ENCODE peak calls at places on chromosome 1, in five cellular contexts. W is NT2/D1, E is HEK293T, H is H1, P is GM12878. J is an unnamed sample.

GRCh38 chr1:85417876-85418275 is 47.1 kb downstream of the DDAH1 start:
- DNase-seq in P (no peak), H (no peak), E (no peak), W (no peak), J (no peak)

GRCh38 chr1:171742577-171742922 is 685 bp upstream of the VAMP4 start:
- DNase-seq in P (no peak), H (peak), W (peak), E (peak), J (no peak)

GRCh38 chr1:30756545-30757195 is 904 bp downstream of the LAPTM5 start:
- DNase-seq in E (no peak), P (no peak), W (no peak), H (no peak), J (no peak)

GRCh38 chr1:30816211-30817082 is 58.9 kb upstream of the LAPTM5 start:
- DNase-seq in H (peak), W (peak), E (peak), P (no peak), J (no peak)

GRCh38 chr1:165884009-165884689 is 56.7 kb downstream of the UCK2 start:
- DNase-seq in H (no peak), P (no peak), E (no peak), W (no peak), J (no peak)

GRCh38 chr1:115092214-115092613 is 2.9 kb upstream of the TSPAN2 start:
- DNase-seq in W (no peak), P (no peak), E (no peak), H (no peak), J (no peak)

GRCh38 chr1:19384113-19384512 is 72.0 kb downstream of the SLC66A1 start:
- DNase-seq in E (peak), P (no peak), W (no peak), H (no peak), J (no peak)

GRCh38 chr1:33472349-33472980 is at the start of gene ZSCAN20:
- DNase-seq in H (peak), W (peak), E (peak), P (peak), J (peak)

GRCh38 chr1:53366901-53367502 is 39.1 kb upstream of the LRP8 start:
- DNase-seq in E (no peak), H (peak), P (no peak), W (no peak), J (no peak)

GRCh38 chr1:4801192-4801924 is 146.9 kb downstream of the AJAP1 start:
- DNase-seq in P (no peak), H (peak), W (no peak), E (no peak), J (no peak)

GRCh38 chr1:162861101-162861500 is at the start of gene CCDC190:
- DNase-seq in W (no peak), H (no peak), E (no peak), P (no peak), J (no peak)

GRCh38 chr1:100971021-100971420 is 54.6 kb downstream of the DPH5 start:
- DNase-seq in E (no peak), P (no peak), H (no peak), W (no peak), J (no peak)

GRCh38 chr1:241423541-241424479 is 66.8 kb upstream of the RGS7 start:
- DNase-seq in W (no peak), H (peak), E (peak), P (no peak), J (no peak)

GRCh38 chr1:181062800-181063428 is 25.6 kb upstream of the IER5 start:
- DNase-seq in P (peak), H (no peak), E (no peak), W (no peak), J (no peak)

GRCh38 chr1:145926706-145927072 is 595 bp downstream of the RBM8A start:
- DNase-seq in E (no peak), P (no peak), H (no peak), W (no peak), J (no peak)

GRCh38 chr1:115717541-115717940 is 51.0 kb downstream of the CASQ2 start:
- DNase-seq in P (no peak), E (peak), H (peak), W (peak), J (peak)

GRCh38 chr1:233440952-233441401 is 113.5 kb downstream of the MAP3K21 start:
- DNase-seq in W (peak), E (peak), P (peak), H (peak), J (peak)

GRCh38 chr1:166952002-166952746 is 23.2 kb downstream of the ILDR2 start:
- DNase-seq in H (no peak), W (peak), E (no peak), P (no peak), J (peak)

GRCh38 chr1:75539230-75540116 is 71.4 kb downstream of the SLC44A5 start:
- DNase-seq in P (no peak), E (no peak), W (no peak), H (no peak), J (no peak)

GRCh38 chr1:51969038-51969705 is 21.3 kb downstream of the RAB3B start:
- DNase-seq in H (no peak), W (no peak), E (no peak), P (no peak), J (peak)

GRCh38 chr1:81912383-81912782 is 111.6 kb downstream of the ADGRL2 start:
- DNase-seq in E (no peak), H (no peak), P (no peak), W (no peak), J (no peak)

GRCh38 chr1:206469933-206470691 is at the start of gene IKBKE:
- DNase-seq in P (no peak), H (peak), E (peak), W (peak), J (peak)

GRCh38 chr1:47367651-47368050 is 34.1 kb downstream of the CMPK1 start:
- DNase-seq in E (no peak), P (no peak), H (no peak), W (no peak), J (no peak)

GRCh38 chr1:50971748-50972305 is 1.8 kb downstream of the CDKN2C start:
- DNase-seq in H (no peak), P (no peak), W (no peak), E (no peak), J (no peak)

DNA sequence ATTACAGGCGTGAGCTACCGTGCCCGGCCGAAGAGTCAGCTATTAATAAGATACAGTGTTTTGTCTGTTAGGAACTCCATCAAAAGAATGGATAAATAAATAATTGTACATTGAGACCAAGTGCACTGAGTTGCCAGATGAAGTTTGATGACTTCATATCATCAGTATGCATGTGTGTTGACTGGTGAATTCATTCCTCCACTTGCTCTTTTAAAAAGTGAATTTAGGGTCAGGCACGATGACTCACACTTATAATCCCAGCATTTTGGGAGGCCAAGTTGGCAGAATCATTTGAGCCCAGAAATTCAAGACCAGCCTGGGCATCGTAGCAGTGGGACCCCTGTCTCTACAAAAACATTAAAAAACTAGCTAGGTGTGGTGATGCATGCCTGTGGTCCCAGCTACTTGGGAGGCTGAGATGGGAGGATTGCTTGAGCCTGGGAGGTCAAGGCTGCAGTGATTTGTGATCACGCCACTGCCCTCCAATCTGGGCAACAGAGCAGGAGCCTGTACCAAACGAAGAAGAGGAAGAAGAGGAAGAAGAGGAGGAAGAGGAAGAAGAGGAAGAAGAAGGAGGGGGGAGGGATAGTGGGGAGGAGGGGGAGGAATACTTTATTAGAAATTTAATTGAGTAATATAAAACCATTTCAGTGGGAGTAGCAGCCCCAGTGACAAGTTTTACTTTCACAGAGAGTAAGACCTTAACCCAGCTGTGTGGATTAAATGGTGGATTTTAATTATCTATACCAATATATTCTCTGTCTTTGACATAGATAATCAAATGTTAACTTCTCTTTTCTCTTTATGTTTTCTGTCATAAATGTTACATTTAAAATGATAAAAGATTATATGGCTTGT is 74.9 kb downstream of the CCDC18 start:
- DNase-seq in W (no peak), E (no peak), P (no peak), H (no peak), J (no peak)
- TF ChIP-seq SUZ12 in W (no peak), E (no peak), P (no peak), H (no peak), J (no peak)

GRCh38 chr1:64036549-64036948 is 166.9 kb upstream of the UBE2U start:
- DNase-seq in E (no peak), H (no peak), P (no peak), W (no peak), J (no peak)

GRCh38 chr1:64038119-64038518 is 165.3 kb upstream of the UBE2U start:
- DNase-seq in P (no peak), W (no peak), H (no peak), E (no peak), J (no peak)

GRCh38 chr1:64041366-64042131 is 161.9 kb upstream of the UBE2U start:
- DNase-seq in P (no peak), W (no peak), E (no peak), H (no peak), J (no peak)

GRCh38 chr1:64042331-64043100 is 160.9 kb upstream of the UBE2U start:
- DNase-seq in W (no peak), H (no peak), E (peak), P (no peak), J (no peak)

GRCh38 chr1:64038965-64039926 is 164.2 kb upstream of the UBE2U start:
- DNase-seq in E (peak), P (no peak), H (no peak), W (peak), J (no peak)
- TF ChIP-seq SUZ12 in E (no peak), P (no peak), H (no peak), W (no peak), J (no peak)

GRCh38 chr1:244273845-244274619 is 177.7 kb downstream of the ADSS2 start:
- DNase-seq in H (no peak), P (no peak), E (no peak), W (no peak), J (no peak)
- TF ChIP-seq SUZ12 in H (no peak), P (no peak), E (no peak), W (no peak), J (no peak)

GRCh38 chr1:41368384-41368783 is 7.2 kb downstream of the FOXO6 start:
- DNase-seq in E (no peak), P (no peak), H (no peak), W (no peak), J (no peak)

GRCh38 chr1:41367102-41367537 is 5.9 kb downstream of the FOXO6 start:
- DNase-seq in P (no peak), H (no peak), E (no peak), W (no peak), J (no peak)

GRCh38 chr1:41369531-41369930 is 8.3 kb downstream of the FOXO6 start:
- DNase-seq in E (no peak), P (no peak), W (no peak), H (no peak), J (no peak)

GRCh38 chr1:41370225-41370624 is 9.0 kb downstream of the FOXO6 start:
- DNase-seq in E (no peak), W (no peak), P (no peak), H (no peak), J (no peak)

DNA sequence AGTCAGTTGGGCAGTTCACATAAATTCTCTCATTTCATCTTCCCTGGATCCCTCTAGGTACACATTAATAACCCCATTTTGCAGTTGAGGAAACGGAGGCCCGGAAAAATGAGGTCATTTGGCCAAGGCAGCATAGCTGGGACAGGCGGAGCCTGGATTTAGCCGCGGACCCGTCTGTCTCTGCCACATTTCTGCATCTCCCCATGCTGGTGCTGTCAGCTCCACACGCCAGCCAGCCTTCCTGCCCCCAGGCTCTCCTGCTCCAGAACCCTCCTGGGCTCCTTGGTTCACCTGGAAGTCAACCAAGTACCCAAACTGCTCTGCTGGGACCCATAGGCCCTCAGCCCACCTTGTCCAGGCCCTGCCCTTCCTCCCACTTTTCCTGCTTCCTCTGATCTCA is 7.6 kb downstream of the FOXO6 start:
- DNase-seq in E (no peak), W (no peak), H (no peak), P (no peak), J (no peak)
- TF ChIP-seq SUZ12 in E (no peak), W (no peak), H (no peak), P (no peak), J (no peak)

GRCh38 chr1:179146916-179147315 is 65.0 kb downstream of the TOR3A start:
- DNase-seq in E (no peak), H (no peak), W (no peak), P (no peak), J (no peak)
- TF ChIP-seq SUZ12 in E (no peak), H (no peak), W (no peak), P (no peak), J (no peak)